ENCODE peak calls at places on chromosomes 7 and 10, in four cellular contexts. U is AG10803; D is amygdala; N is CD8-positive, alpha-beta memory T cell. X is an unnamed sample.
A peak's percentile ranks its signal among the peaks of the same experiment; 100 is the strongest.

GRCh38 chr7:121451367-121452073 is 55.4 kb upstream of the FAM3C start:
- DNase-seq in U (no peak), D (no peak), N (no peak), X (no peak)

GRCh38 chr7:119105381-119105780 is 880.9 kb downstream of the ANKRD7 start:
- DNase-seq in U (no peak), D (no peak), N (no peak), X (no peak)

GRCh38 chr10:131817866-131818509 is 82.8 kb upstream of the PPP2R2D start:
- DNase-seq in U (no peak), D (no peak), N (no peak), X (no peak)

GRCh38 chr7:23470290-23471089 is at the start of gene IGF2BP3:
- DNase-seq in U (peak; percentile 80), D (no peak), N (no peak), X (peak; percentile 21)

GRCh38 chr10:130744631-130745030 is 566.9 kb downstream of the TCERG1L start:
- DNase-seq in U (no peak), D (no peak), N (no peak), X (no peak)

GRCh38 chr7:83936056-83936703 is 258.4 kb downstream of the SEMA3A start:
- DNase-seq in U (peak; percentile 74), D (peak; percentile 2), N (no peak), X (peak; percentile 69)

GRCh38 chr7:37028909-37029440 is 304.7 kb upstream of the AOAH start:
- DNase-seq in U (no peak), D (no peak), N (no peak), X (no peak)

GRCh38 chr7:105808703-105809590 is 67.5 kb downstream of the ATXN7L1 start:
- DNase-seq in U (peak; percentile 45), D (no peak), N (peak; percentile 36), X (peak; percentile 41)

GRCh38 chr7:30973791-30974604 is 10.2 kb downstream of the GHRHR start:
- DNase-seq in U (no peak), D (no peak), N (no peak), X (peak; percentile 4)

GRCh38 chr7:38232475-38233366 is 40.7 kb downstream of the TARP start:
- DNase-seq in U (no peak), D (no peak), N (peak; percentile 62), X (no peak)